ENCODE peak calls at places on chromosomes 5 and 9, in four cellular contexts. P is CD4-positive, alpha-beta memory T cell; Q is cardiac muscle cell; U is HCT116. I is an unnamed sample. For H3K4me1, the result is how much of the 10 kb centered on the place peaks cover.

GRCh38 chr5:39716532-39716971 is 291.8 kb upstream of the DAB2 start:
- DNase-seq in U (peak), Q (peak), P (peak), I (peak)

GRCh38 chr5:148730272-148730954 is 76.1 kb upstream of the HTR4 start:
- DNase-seq in P (no peak), U (no peak), Q (no peak), I (no peak)

GRCh38 chr5:17204133-17204489 is 13.3 kb upstream of the BASP1 start:
- DNase-seq in U (no peak), P (no peak), Q (no peak), I (no peak)

GRCh38 chr9:68817079-68817875 is 112.2 kb downstream of the PIP5K1B start:
- DNase-seq in P (no peak), U (no peak), Q (no peak), I (no peak)

GRCh38 chr9:112858625-112859147 is 32.0 kb downstream of the SLC46A2 start:
- DNase-seq in U (no peak), P (no peak), Q (no peak), I (no peak)

GRCh38 chr5:145752947-145753346 is 82.2 kb downstream of the PRELID2 start:
- DNase-seq in U (no peak), P (no peak), Q (no peak), I (no peak)

GRCh38 chr5:50722223-50722622 is 55.8 kb downstream of the PARP8 start:
- DNase-seq in Q (no peak), P (no peak), U (no peak), I (no peak)

GRCh38 chr5:103466494-103466893 is 96.1 kb downstream of the NUDT12 start:
- DNase-seq in P (no peak), U (no peak), Q (no peak), I (no peak)

GRCh38 chr9:109602987-109603386 is 104.9 kb upstream of the PTPN3 start:
- DNase-seq in P (no peak), U (no peak), Q (no peak), I (no peak)

GRCh38 chr9:134928796-134929559 is 11.3 kb upstream of the FCN1 start:
- DNase-seq in U (no peak), Q (no peak), P (no peak), I (no peak)

GRCh38 chr5:103397996-103398581 is 139.5 kb downstream of the MACIR start:
- DNase-seq in P (no peak), Q (no peak), U (no peak), I (no peak)

GRCh38 chr5:132388244-132389050 is 18.9 kb downstream of the SLC22A5 start:
- DNase-seq in U (no peak), P (no peak), Q (no peak), I (no peak)

GRCh38 chr9:68999393-69000105 is 14.4 kb downstream of the PRKACG start:
- DNase-seq in Q (peak), P (peak), U (peak), I (peak)

GRCh38 chr5:177336112-177336511 is 15.4 kb downstream of the LMAN2 start:
- DNase-seq in U (peak), P (no peak), Q (peak), I (no peak)

GRCh38 chr5:17216974-17217325 is 481 bp upstream of the BASP1 start:
- DNase-seq in U (no peak), P (no peak), Q (peak), I (no peak)

GRCh38 chr5:79798892-79799590 is 109.4 kb downstream of the CMYA5 start:
- DNase-seq in U (no peak), Q (no peak), P (no peak), I (no peak)

GRCh38 chr9:7374966-7375650 is 424.5 kb downstream of the DMAC1 start:
- DNase-seq in U (no peak), Q (no peak), P (no peak), I (no peak)

GRCh38 chr5:139660916-139661814 is 13.0 kb downstream of the CXXC5 start:
- DNase-seq in U (peak), Q (no peak), P (no peak), I (peak)

GRCh38 chr5:139658928-139659667 is 10.9 kb downstream of the CXXC5 start:
- DNase-seq in Q (peak), P (no peak), U (no peak), I (no peak)

GRCh38 chr5:139658501-139658927 is 10.4 kb downstream of the CXXC5 start:
- DNase-seq in U (no peak), Q (no peak), P (no peak), I (peak)

GRCh38 chr5:139660105-139660915 is 12.2 kb downstream of the CXXC5 start:
- DNase-seq in P (no peak), U (no peak), Q (no peak), I (peak)

GRCh38 chr5:139659673-139660072 is 11.5 kb downstream of the CXXC5 start:
- DNase-seq in U (no peak), P (no peak), Q (peak), I (peak)
- H3K4me1 ChIP-seq in U (half or more), P (under half), Q (half or more), I (half or more)

DNA sequence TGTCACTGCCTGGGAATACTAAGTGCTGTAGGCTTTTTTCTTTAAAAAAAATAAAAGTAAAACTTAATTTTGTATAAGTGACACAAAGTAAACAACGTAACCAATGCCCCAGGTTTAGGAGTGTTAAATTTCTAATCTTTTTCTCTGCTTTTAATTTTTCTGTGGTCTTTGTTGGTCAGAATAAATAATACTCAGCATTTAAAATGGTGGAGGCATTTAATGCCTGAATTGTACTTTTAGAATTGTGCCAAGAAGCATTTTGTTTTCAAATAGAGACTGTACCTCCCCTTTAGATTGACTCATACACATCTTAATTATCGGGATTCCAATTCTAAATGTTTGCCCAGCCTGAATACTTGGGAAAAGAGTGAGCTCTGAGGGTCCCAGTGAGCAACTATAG is 1.6 kb downstream of the DMXL1 start:
- DNase-seq in P (no peak), U (no peak), Q (no peak), I (no peak)
- H3K4me1 ChIP-seq in P (half or more), U (under half), Q (under half), I (under half)

GRCh38 chr5:35466746-35467145 is 150.9 kb upstream of the SPEF2 start:
- DNase-seq in Q (no peak), P (no peak), U (no peak), I (no peak)
- H3K4me1 ChIP-seq in Q (under half), P (under half), U (under half), I (under half)

GRCh38 chr5:87119588-87119987 is 148.1 kb upstream of the RASA1 start:
- DNase-seq in Q (no peak), P (no peak), U (no peak), I (no peak)

GRCh38 chr5:87125796-87126195 is 141.9 kb upstream of the RASA1 start:
- DNase-seq in U (no peak), P (no peak), Q (no peak), I (no peak)

GRCh38 chr5:87120518-87121314 is 147.0 kb upstream of the RASA1 start:
- DNase-seq in U (peak), P (peak), Q (no peak), I (no peak)

GRCh38 chr5:87121315-87122170 is 146.1 kb upstream of the RASA1 start:
- DNase-seq in U (peak), Q (no peak), P (peak), I (no peak)

GRCh38 chr5:87122171-87122977 is 145.3 kb upstream of the RASA1 start:
- DNase-seq in U (no peak), P (no peak), Q (no peak), I (no peak)
- H3K4me1 ChIP-seq in U (under half), P (under half), Q (under half), I (under half)

GRCh38 chr9:107737610-107737986 is 248.0 kb upstream of the KLF4 start:
- DNase-seq in P (no peak), Q (no peak), U (no peak), I (no peak)
- H3K4me1 ChIP-seq in P (under half), Q (under half), U (under half), I (under half)

GRCh38 chr9:133557581-133557980 is 23.1 kb downstream of the ADAMTSL2 start:
- DNase-seq in P (no peak), U (no peak), Q (peak), I (no peak)
- H3K4me1 ChIP-seq in P (under half), U (under half), Q (half or more), I (under half)

GRCh38 chr5:149811453-149811852 is 81.3 kb downstream of the PPARGC1B start:
- DNase-seq in U (no peak), Q (no peak), P (no peak), I (no peak)

GRCh38 chr5:149807614-149808013 is 77.5 kb downstream of the PPARGC1B start:
- DNase-seq in Q (no peak), P (no peak), U (no peak), I (no peak)

GRCh38 chr5:149809919-149810691 is 80.0 kb downstream of the PPARGC1B start:
- DNase-seq in P (no peak), U (no peak), Q (peak), I (no peak)

GRCh38 chr5:149810856-149811255 is 80.7 kb downstream of the PPARGC1B start:
- DNase-seq in U (no peak), P (no peak), Q (no peak), I (no peak)

DNA sequence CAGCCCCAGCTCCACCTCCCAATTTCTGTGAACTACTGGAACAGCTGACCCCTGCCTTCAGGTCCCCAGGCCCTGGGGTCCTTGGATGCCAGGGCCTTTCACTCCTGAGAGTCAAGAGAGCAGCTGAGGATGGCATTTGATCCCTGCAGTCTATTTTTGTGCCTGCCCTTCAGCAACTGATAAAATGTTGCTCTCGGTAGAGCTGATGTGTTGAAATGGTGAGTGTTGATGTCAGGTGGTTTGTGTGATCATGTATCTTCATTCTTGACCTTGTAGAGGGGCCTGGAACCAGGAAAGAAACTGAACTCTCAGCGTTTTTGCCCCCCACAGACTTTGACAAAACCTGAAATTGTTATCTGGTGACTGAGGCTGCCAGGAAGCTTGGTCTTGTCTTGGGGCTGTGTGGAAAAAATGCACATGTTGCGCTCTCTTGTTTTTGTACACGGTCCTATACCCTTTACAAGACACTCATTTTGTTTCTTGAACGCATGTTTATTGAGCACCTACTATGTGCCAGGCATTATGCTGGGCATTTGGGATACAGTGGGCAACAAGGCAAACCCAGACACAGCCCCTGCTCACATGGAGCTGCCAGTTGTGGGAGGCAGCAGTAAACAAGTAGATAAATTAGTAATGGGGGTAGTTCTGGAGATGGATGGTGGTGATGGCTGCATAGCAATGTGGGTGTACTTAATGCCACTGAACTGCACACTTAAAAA is 78.3 kb downstream of the PPARGC1B start:
- DNase-seq in P (no peak), Q (peak), U (no peak), I (no peak)
- H3K4me1 ChIP-seq in P (under half), Q (under half), U (under half), I (under half)

DNA sequence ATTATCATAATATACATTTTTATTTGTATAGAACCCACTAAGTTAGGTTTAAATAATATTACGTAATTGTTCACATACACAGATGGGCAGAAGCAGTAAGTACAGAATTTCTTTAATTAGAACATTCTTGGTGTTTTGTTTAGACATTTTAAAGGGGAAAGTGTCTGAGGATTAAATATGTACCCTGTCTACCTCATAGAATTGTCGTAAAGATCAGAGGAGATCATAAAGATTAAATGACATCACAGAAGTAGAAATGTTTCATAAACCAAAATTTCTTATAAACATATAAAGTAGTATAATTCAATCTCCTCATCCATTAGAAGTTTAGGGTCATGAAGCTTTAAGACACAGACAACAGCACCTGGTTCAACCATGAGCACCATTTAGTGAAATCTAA is 20.1 kb downstream of the DEPDC1B start:
- DNase-seq in P (no peak), U (no peak), Q (no peak), I (no peak)
- H3K4me1 ChIP-seq in P (under half), U (under half), Q (under half), I (under half)

GRCh38 chr9:131402738-131403492 is 9.0 kb downstream of the PRRC2B start:
- DNase-seq in P (no peak), Q (no peak), U (no peak), I (peak)
- H3K4me1 ChIP-seq in P (half or more), Q (half or more), U (under half), I (half or more)

GRCh38 chr9:129418451-129418850 is 202.4 kb downstream of the C9orf50 start:
- DNase-seq in Q (no peak), U (no peak), P (no peak), I (no peak)
- H3K4me1 ChIP-seq in Q (under half), U (under half), P (under half), I (under half)

I was measured in pancreas.